ENCODE peak calls at places on chromosome 19, in five cellular contexts. Z, N, R, L and Y are unnamed samples.
A peak's percentile ranks its signal among the peaks of the same experiment; 100 is the strongest.

GRCh38 chr19:2462635-2463421 is 6.1 kb upstream of the LMNB2 start:
- DNase-seq in Z (peak; percentile 83), N (peak; percentile 82), R (no peak), L (peak; percentile 93), Y (no peak)

GRCh38 chr19:33177417-33177976 is 16.6 kb upstream of the LRP3 start:
- DNase-seq in Z (no peak), N (no peak), R (no peak), L (no peak), Y (peak; percentile 76)

GRCh38 chr19:12224676-12225075 is 61.8 kb downstream of the ZNF136 start:
- DNase-seq in Z (no peak), N (no peak), R (no peak), L (no peak), Y (no peak)

GRCh38 chr19:16442386-16443276 is 29.1 kb downstream of the EPS15L1 start:
- DNase-seq in Z (no peak), N (no peak), R (no peak), L (peak; percentile 38), Y (no peak)

GRCh38 chr19:40831502-40832430 is 18.5 kb downstream of the CYP2A6 start:
- DNase-seq in Z (peak; percentile 81), N (no peak), R (no peak), L (no peak), Y (no peak)

GRCh38 chr19:17938092-17938845 is 5.5 kb downstream of the CCDC124 start:
- DNase-seq in Z (peak; percentile 70), N (peak; percentile 71), R (peak; percentile 64), L (peak; percentile 74), Y (peak; percentile 72)

GRCh38 chr19:13849991-13850909 is 26.7 kb upstream of the NANOS3 start:
- DNase-seq in Z (peak; percentile 71), N (peak; percentile 76), R (peak; percentile 27), L (peak; percentile 84), Y (peak; percentile 79)

GRCh38 chr19:49114630-49115363 is 627 bp downstream of the LIN7B start:
- DNase-seq in Z (peak; percentile 69), N (peak; percentile 65), R (no peak), L (peak; percentile 76), Y (no peak)

GRCh38 chr19:46402725-46403124 is 10.6 kb downstream of the CCDC8 start:
- DNase-seq in Z (no peak), N (no peak), R (no peak), L (no peak), Y (no peak)

GRCh38 chr19:38837304-38837626 is 5.7 kb upstream of the ECH1 start:
- DNase-seq in Z (no peak), N (no peak), R (no peak), L (no peak), Y (no peak)

GRCh38 chr19:38417544-38418506 is 8.2 kb downstream of the RASGRP4 start:
- DNase-seq in Z (peak; percentile 70), N (peak; percentile 59), R (no peak), L (peak; percentile 60), Y (peak; percentile 91)

GRCh38 chr19:11138659-11139526 is 16.7 kb downstream of the SPC24 start:
- DNase-seq in Z (peak; percentile 64), N (peak; percentile 84), R (no peak), L (peak; percentile 83), Y (no peak)

GRCh38 chr19:39112338-39112890 is 13.2 kb upstream of the PAK4 start:
- DNase-seq in Z (peak; percentile 97), N (no peak), R (no peak), L (no peak), Y (no peak)

GRCh38 chr19:38718747-38719543 is 25.3 kb downstream of the CAPN12 start:
- DNase-seq in Z (no peak), N (peak; percentile 75), R (no peak), L (peak; percentile 70), Y (no peak)

GRCh38 chr19:36876993-36877938 is 26.6 kb downstream of the ZNF345 start:
- DNase-seq in Z (no peak), N (no peak), R (no peak), L (no peak), Y (no peak)

GRCh38 chr19:40163541-40164129 is 27.6 kb upstream of the MAP3K10 start:
- DNase-seq in Z (no peak), N (no peak), R (peak; percentile 40), L (no peak), Y (no peak)

GRCh38 chr19:38193445-38193844 is 30.6 kb downstream of the DPF1 start:
- DNase-seq in Z (no peak), N (no peak), R (no peak), L (no peak), Y (no peak)

GRCh38 chr19:52635786-52636570 is 2.2 kb downstream of the ZNF83 start:
- DNase-seq in Z (no peak), N (no peak), R (no peak), L (no peak), Y (no peak)

GRCh38 chr19:5563941-5564612 is 3.7 kb downstream of the TINCR start:
- DNase-seq in Z (no peak), N (no peak), R (no peak), L (no peak), Y (no peak)

GRCh38 chr19:48806518-48806817 is 4.4 kb downstream of the BCAT2 start:
- DNase-seq in Z (no peak), N (peak; percentile 40), R (peak; percentile 47), L (peak; percentile 59), Y (no peak)

GRCh38 chr19:15584541-15585115 is 30.4 kb upstream of the CYP4F8 start:
- DNase-seq in Z (peak; percentile 80), N (peak; percentile 80), R (peak; percentile 63), L (peak; percentile 70), Y (peak; percentile 78)

GRCh38 chr19:44686896-44687295 is 12.1 kb upstream of the CEACAM16 start:
- DNase-seq in Z (no peak), N (no peak), R (no peak), L (no peak), Y (no peak)

GRCh38 chr19:45507864-45508680 is 793 bp downstream of the VASP start:
- DNase-seq in Z (no peak), N (no peak), R (no peak), L (no peak), Y (no peak)

GRCh38 chr19:47445937-47446402 is 25.7 kb downstream of the SLC8A2 start:
- DNase-seq in Z (no peak), N (no peak), R (no peak), L (no peak), Y (no peak)

GRCh38 chr19:1612114-1613086 is 7.1 kb upstream of the UQCR11 start:
- DNase-seq in Z (no peak), N (no peak), R (no peak), L (no peak), Y (no peak)

GRCh38 chr19:19176950-19177349 is 6.9 kb upstream of the MEF2B start:
- DNase-seq in Z (no peak), N (no peak), R (no peak), L (no peak), Y (no peak)

GRCh38 chr19:31316201-31316951 is 32.9 kb downstream of the TSHZ3 start:
- DNase-seq in Z (no peak), N (peak; percentile 54), R (no peak), L (peak; percentile 18), Y (no peak)

GRCh38 chr19:16330368-16330801 is 5.8 kb downstream of the KLF2 start:
- DNase-seq in Z (peak; percentile 64), N (peak; percentile 58), R (peak; percentile 97), L (peak; percentile 73), Y (peak; percentile 96)

GRCh38 chr19:42207767-42208259 is 9.7 kb downstream of the DEDD2 start:
- DNase-seq in Z (no peak), N (no peak), R (no peak), L (no peak), Y (peak; percentile 79)

GRCh38 chr19:43524922-43525835 is 1.8 kb downstream of the ETHE1 start:
- DNase-seq in Z (peak; percentile 91), N (peak; percentile 82), R (no peak), L (peak; percentile 25), Y (no peak)

GRCh38 chr19:49635530-49636229 is 4.3 kb downstream of the RRAS start:
- DNase-seq in Z (no peak), N (no peak), R (no peak), L (no peak), Y (no peak)

GRCh38 chr19:58406818-58407657 is 1.4 kb upstream of the ZNF584 start:
- DNase-seq in Z (no peak), N (no peak), R (no peak), L (no peak), Y (no peak)
- TF ChIP-seq CTCF in Z (peak; percentile 13), N (no peak), R (no peak), L (no peak), Y (no peak)

DNA sequence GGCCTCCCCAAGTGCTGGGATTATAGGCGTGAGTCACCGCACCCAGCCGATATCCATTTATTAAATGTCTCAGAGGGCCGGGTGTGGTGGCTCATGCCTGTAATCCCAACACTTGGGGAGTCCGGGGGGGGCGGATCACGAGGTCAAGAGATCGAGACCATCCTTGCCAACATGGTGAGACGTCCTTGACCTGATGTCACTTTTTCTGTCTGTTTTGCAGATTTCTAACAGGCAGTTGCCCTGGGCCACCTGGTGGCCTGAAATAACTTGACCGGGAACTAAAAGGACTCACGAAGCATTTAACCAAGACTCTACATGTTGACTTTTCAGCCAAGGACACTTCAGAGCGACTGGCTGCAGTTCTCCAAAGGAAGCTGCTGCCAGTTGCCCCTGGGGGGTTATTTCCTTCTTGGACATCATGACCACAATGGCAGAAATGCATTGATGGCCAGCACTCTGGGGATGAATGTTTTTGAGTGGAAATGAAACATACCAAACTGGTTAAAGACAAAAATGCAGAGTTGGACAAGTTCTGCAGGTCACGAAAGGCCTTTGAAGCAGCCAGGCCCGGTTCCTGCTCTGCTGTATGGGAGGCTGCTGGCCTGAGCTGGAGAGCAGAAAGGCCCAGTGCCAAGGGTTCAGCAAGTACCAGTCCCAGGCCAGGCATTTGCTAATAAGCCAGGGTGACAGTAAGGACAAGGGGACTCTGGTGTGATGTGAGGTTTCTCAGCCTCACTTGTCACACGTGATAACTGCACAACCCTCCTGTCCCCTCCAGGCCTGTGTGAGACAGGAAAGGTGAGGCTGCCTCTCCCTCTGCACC is 8.3 kb downstream of the ZNF837 start:
- DNase-seq in Z (peak; percentile 78), N (no peak), R (no peak), L (no peak), Y (no peak)
- TF ChIP-seq CTCF in Z (peak; percentile 32), N (no peak), R (no peak), L (no peak), Y (no peak)

GRCh38 chr19:4547303-4548237 is 7.7 kb upstream of the LRG1 start:
- DNase-seq in Z (peak; percentile 92), N (no peak), R (no peak), L (no peak), Y (no peak)
- TF ChIP-seq CTCF in Z (peak; percentile 62), N (no peak), R (peak; percentile 50), L (no peak), Y (peak; percentile 56)

DNA sequence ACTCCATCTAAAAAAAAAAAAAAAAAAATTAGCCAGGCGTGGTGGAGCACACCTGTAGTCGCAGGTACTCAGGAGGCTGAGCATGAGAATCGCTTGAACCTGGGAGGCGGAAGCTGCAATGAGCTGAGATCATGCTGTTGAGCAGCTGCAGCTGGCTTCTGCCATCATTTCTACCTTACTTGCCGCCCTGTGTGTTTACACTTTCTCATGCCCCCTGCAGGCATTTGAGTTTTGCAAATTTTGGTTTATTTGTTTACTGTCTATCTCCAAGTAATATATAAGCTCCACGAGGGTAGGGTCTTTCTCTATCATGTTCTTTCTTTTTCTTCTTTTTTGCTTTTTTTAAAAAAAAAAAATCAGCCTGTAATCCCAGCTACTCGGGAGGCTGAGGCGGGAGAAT is 18.0 kb downstream of the CACNG6 start:
- DNase-seq in Z (no peak), N (no peak), R (no peak), L (no peak), Y (no peak)
- TF ChIP-seq CTCF in Z (no peak), N (no peak), R (no peak), L (no peak), Y (no peak)